ENCODE peak calls at places on chromosomes 13 and 19, in eight cellular contexts. J is AG04450; U is naive thymus-derived CD4-positive, alpha-beta T cell; N is activated T-cell treated with anti-CD3 and anti-CD28 coated beads, Interleukin-2, amount 50 U/mL, for 72 hours; Y is left colon; C is effector memory CD8-positive, alpha-beta T cell; B is activated CD4-positive, alpha-beta T cell treated with anti-CD3 and anti-CD28 coated beads, Interleukin-2, amount 50 U/mL, for 4 hours; A is mesenteric fat pad. V is an unnamed sample.

GRCh38 chr19:11560404-11560988 is 1.5 kb upstream of the ELOF1 start:
- DNase-seq in J (peak), U (peak), N (peak), Y (no peak), C (peak), B (peak), A (no peak), V (peak)

GRCh38 chr19:30168760-30169159 is 203.4 kb upstream of the ZNF536 start:
- DNase-seq in J (no peak), U (no peak), N (no peak), Y (no peak), C (no peak), B (no peak), A (peak), V (no peak)

GRCh38 chr19:741506-742131 is 9.3 kb upstream of the MISP start:
- DNase-seq in J (no peak), U (no peak), N (no peak), Y (peak), C (no peak), B (no peak), A (no peak), V (peak)

GRCh38 chr13:99386911-99387788 is 80.0 kb upstream of the GPR183 start:
- DNase-seq in J (no peak), U (peak), N (peak), Y (peak), C (peak), B (peak), A (peak), V (peak)

GRCh38 chr19:1066748-1067340 is at the start of gene ARHGAP45:
- DNase-seq in J (no peak), U (peak), N (peak), Y (peak), C (peak), B (peak), A (no peak), V (peak)

GRCh38 chr19:5459360-5459759 is 4.1 kb downstream of the ZNRF4 start:
- DNase-seq in J (no peak), U (no peak), N (no peak), Y (no peak), C (no peak), B (no peak), A (no peak), V (no peak)

GRCh38 chr13:79405501-79405830 is 589 bp downstream of the RBM26 start:
- DNase-seq in J (no peak), U (no peak), N (no peak), Y (no peak), C (no peak), B (no peak), A (no peak), V (no peak)

GRCh38 chr19:45959517-45960025 is 14.1 kb downstream of the NOVA2 start:
- DNase-seq in J (no peak), U (no peak), N (no peak), Y (no peak), C (no peak), B (no peak), A (no peak), V (no peak)